ENCODE peak calls at places on chromosomes 12 and 14, in six cellular contexts. M is NCI-H2081; K is H7; T is H4; W is central memory CD4-positive, alpha-beta T cell; G is NCI-H146. C is an unnamed sample.
A peak's percentile ranks its signal among the peaks of the same experiment; 100 is the strongest.

GRCh38 chr12:131280426-131280825 is 326.7 kb downstream of the ADGRD1 start:
- DNase-seq in M (no peak), K (no peak), T (no peak), W (no peak), G (no peak), C (no peak)

GRCh38 chr12:67940780-67941243 is 48.4 kb upstream of the IFNG-AS1 start:
- DNase-seq in M (no peak), K (no peak), T (peak; percentile 23), W (no peak), G (no peak), C (no peak)

GRCh38 chr12:120466560-120467315 is 2.8 kb downstream of the SRSF9 start:
- DNase-seq in M (peak; percentile 26), K (no peak), T (peak; percentile 18), W (peak; percentile 44), G (peak; percentile 9), C (no peak)

GRCh38 chr12:82522762-82523161 is 163.9 kb upstream of the TMTC2 start:
- DNase-seq in M (no peak), K (no peak), T (no peak), W (no peak), G (no peak), C (no peak)

GRCh38 chr12:57261385-57261784 is 10.4 kb upstream of the STAC3 start:
- DNase-seq in M (peak; percentile 49), K (peak; percentile 50), T (no peak), W (no peak), G (peak; percentile 81), C (no peak)

GRCh38 chr12:94145231-94145979 is 3.0 kb upstream of the PLXNC1 start:
- DNase-seq in M (no peak), K (peak; percentile 24), T (peak; percentile 52), W (no peak), G (no peak), C (peak; percentile 16)

GRCh38 chr12:67413577-67413976 is 144.4 kb downstream of the CAND1 start:
- DNase-seq in M (no peak), K (no peak), T (no peak), W (no peak), G (peak; percentile 18), C (no peak)

GRCh38 chr12:62922539-62922938 is 12.4 kb downstream of the PPM1H start:
- DNase-seq in M (no peak), K (no peak), T (no peak), W (no peak), G (no peak), C (no peak)

GRCh38 chr12:96294831-96295230 is 100.7 kb downstream of the ELK3 start:
- DNase-seq in M (no peak), K (no peak), T (no peak), W (peak; percentile 44), G (no peak), C (no peak)

GRCh38 chr14:36313898-36314297 is 6.5 kb downstream of the MBIP start:
- DNase-seq in M (no peak), K (no peak), T (no peak), W (no peak), G (no peak), C (peak; percentile 65)

GRCh38 chr14:80047761-80048160 is 163.5 kb downstream of the DIO2 start:
- DNase-seq in M (no peak), K (no peak), T (no peak), W (no peak), G (no peak), C (no peak)

GRCh38 chr14:60506010-60506409 is 2.9 kb upstream of the SIX6 start:
- DNase-seq in M (no peak), K (no peak), T (no peak), W (no peak), G (no peak), C (no peak)

GRCh38 chr12:130162267-130162666 is at the start of gene FZD10:
- DNase-seq in M (no peak), K (peak; percentile 96), T (peak; percentile 17), W (no peak), G (peak; percentile 39), C (no peak)

GRCh38 chr14:85058170-85058569 is 471.8 kb upstream of the FLRT2 start:
- DNase-seq in M (no peak), K (no peak), T (no peak), W (no peak), G (no peak), C (no peak)

GRCh38 chr12:101828463-101829196 is 2.1 kb downstream of the GNPTAB start:
- DNase-seq in M (no peak), K (no peak), T (no peak), W (no peak), G (peak; percentile 38), C (peak; percentile 15)

GRCh38 chr14:65412881-65413738 is 580 bp downstream of the FUT8 start:
- DNase-seq in M (peak; percentile 51), K (peak; percentile 69), T (peak; percentile 61), W (no peak), G (peak; percentile 29), C (peak; percentile 88)

GRCh38 chr12:4133029-4133428 is 140.5 kb upstream of the CCND2 start:
- DNase-seq in M (no peak), K (no peak), T (no peak), W (no peak), G (no peak), C (no peak)

GRCh38 chr12:26810330-26810729 is 22.7 kb downstream of the ITPR2 start:
- DNase-seq in M (no peak), K (no peak), T (no peak), W (no peak), G (no peak), C (no peak)

GRCh38 chr14:42911642-42912041 is 1305.0 kb downstream of the LRFN5 start:
- DNase-seq in M (no peak), K (no peak), T (no peak), W (no peak), G (no peak), C (no peak)

GRCh38 chr14:34873591-34874385 is 1.4 kb downstream of the BAZ1A start:
- DNase-seq in M (peak; percentile 54), K (peak; percentile 78), T (peak; percentile 67), W (peak; percentile 85), G (peak; percentile 56), C (peak; percentile 89)

GRCh38 chr12:42593781-42594322 is 4.3 kb upstream of the PRICKLE1 start:
- DNase-seq in M (no peak), K (no peak), T (no peak), W (no peak), G (no peak), C (no peak)

GRCh38 chr14:78950654-78951053 is 780.5 kb downstream of the NRXN3 start:
- DNase-seq in M (no peak), K (no peak), T (no peak), W (no peak), G (no peak), C (no peak)

GRCh38 chr12:121590476-121591143 is 9.8 kb upstream of the KDM2B start:
- DNase-seq in M (no peak), K (peak; percentile 62), T (peak; percentile 29), W (peak; percentile 84), G (no peak), C (no peak)

GRCh38 chr12:26700430-26700829 is 132.6 kb downstream of the ITPR2 start:
- DNase-seq in M (no peak), K (no peak), T (no peak), W (no peak), G (no peak), C (no peak)

GRCh38 chr12:11894890-11895289 is 175.8 kb upstream of the BCL2L14 start:
- DNase-seq in M (no peak), K (no peak), T (no peak), W (no peak), G (no peak), C (no peak)

GRCh38 chr12:107129315-107129930 is 36.1 kb upstream of the CRY1 start:
- DNase-seq in M (peak; percentile 57), K (no peak), T (no peak), W (no peak), G (no peak), C (no peak)

GRCh38 chr12:25958254-25959068 is at the start of gene RASSF8:
- DNase-seq in M (peak; percentile 39), K (peak; percentile 94), T (peak; percentile 42), W (no peak), G (peak; percentile 50), C (no peak)

GRCh38 chr12:79945455-79945854 is 10.6 kb upstream of the PPP1R12A start:
- DNase-seq in M (no peak), K (no peak), T (no peak), W (no peak), G (no peak), C (no peak)

GRCh38 chr12:113043240-113043639 is 13.3 kb upstream of the DTX1 start:
- DNase-seq in M (no peak), K (no peak), T (no peak), W (no peak), G (peak; percentile 71), C (no peak)

GRCh38 chr12:116539905-116540482 is 19.2 kb upstream of the MAP1LC3B2 start:
- DNase-seq in M (no peak), K (peak; percentile 40), T (peak; percentile 26), W (no peak), G (no peak), C (peak; percentile 87)

GRCh38 chr12:12693111-12693671 is 2.8 kb downstream of the GPR19 start:
- DNase-seq in M (no peak), K (no peak), T (no peak), W (no peak), G (peak; percentile 31), C (peak; percentile 43)

GRCh38 chr12:124759841-124760508 is 103.7 kb downstream of the SCARB1 start:
- DNase-seq in M (no peak), K (no peak), T (no peak), W (no peak), G (no peak), C (no peak)

GRCh38 chr12:70756118-70756517 is 118.9 kb upstream of the PTPRB start:
- DNase-seq in M (no peak), K (no peak), T (peak; percentile 51), W (no peak), G (no peak), C (no peak)

GRCh38 chr12:58557156-58557555 is 363.1 kb downstream of the LRIG3 start:
- DNase-seq in M (no peak), K (no peak), T (no peak), W (no peak), G (no peak), C (no peak)

GRCh38 chr14:104048758-104049496 is 36.6 kb upstream of the ASPG start:
- DNase-seq in M (no peak), K (no peak), T (no peak), W (no peak), G (no peak), C (peak; percentile 56)

GRCh38 chr14:76541594-76542219 is 165.8 kb downstream of the ESRRB start:
- DNase-seq in M (no peak), K (no peak), T (no peak), W (no peak), G (no peak), C (peak; percentile 46)

GRCh38 chr14:47439953-47440352 is 235.5 kb downstream of the MDGA2 start:
- DNase-seq in M (no peak), K (no peak), T (no peak), W (no peak), G (no peak), C (no peak)

GRCh38 chr12:131114942-131115584 is 161.4 kb downstream of the ADGRD1 start:
- DNase-seq in M (no peak), K (no peak), T (no peak), W (no peak), G (no peak), C (no peak)

C was measured in DMS79.